ENCODE peak calls at places on chromosomes 4 and X, in five cellular contexts. One of them, this sample, is unnamed.
A peak's percentile ranks its signal among the peaks of the same experiment; 100 is the strongest.

GRCh38 chr4:13524504-13525243 is 19.6 kb downstream of the NKX3-2 start:
- DNase-seq in renal cortical epithelial cell: peak; percentile 18
- DNase-seq in stimulated activated CD4-positive, alpha-beta T cell treated with anti-CD3 and anti-CD28 coated beads, Interleukin-4, amount 100 ng/mL, for 48 hours: no peak
- DNase-seq in dermis microvascular lymphatic vessel endothelial cell: no peak
- DNase-seq in AG20443: peak; percentile 49
- DNase-seq in this sample: no peak

GRCh38 chr4:25198713-25199112 is 35.1 kb upstream of the PI4K2B start:
- DNase-seq in renal cortical epithelial cell: no peak
- DNase-seq in stimulated activated CD4-positive, alpha-beta T cell treated with anti-CD3 and anti-CD28 coated beads, Interleukin-4, amount 100 ng/mL, for 48 hours: no peak
- DNase-seq in dermis microvascular lymphatic vessel endothelial cell: no peak
- DNase-seq in AG20443: no peak
- DNase-seq in this sample: no peak

GRCh38 chr4:15197005-15197404 is 194.7 kb downstream of the CPEB2 start:
- DNase-seq in renal cortical epithelial cell: peak; percentile 46
- DNase-seq in stimulated activated CD4-positive, alpha-beta T cell treated with anti-CD3 and anti-CD28 coated beads, Interleukin-4, amount 100 ng/mL, for 48 hours: no peak
- DNase-seq in dermis microvascular lymphatic vessel endothelial cell: peak; percentile 11
- DNase-seq in AG20443: peak; percentile 36
- DNase-seq in this sample: no peak

GRCh38 chrX:147476008-147476407 is 435.7 kb upstream of the FMR1 start:
- DNase-seq in renal cortical epithelial cell: peak; percentile 11
- DNase-seq in stimulated activated CD4-positive, alpha-beta T cell treated with anti-CD3 and anti-CD28 coated beads, Interleukin-4, amount 100 ng/mL, for 48 hours: no peak
- DNase-seq in dermis microvascular lymphatic vessel endothelial cell: no peak
- DNase-seq in AG20443: peak; percentile 25
- DNase-seq in this sample: no peak

GRCh38 chrX:54495814-54496516 is at the start of gene FGD1:
- DNase-seq in renal cortical epithelial cell: peak; percentile 12
- DNase-seq in stimulated activated CD4-positive, alpha-beta T cell treated with anti-CD3 and anti-CD28 coated beads, Interleukin-4, amount 100 ng/mL, for 48 hours: peak; percentile 33
- DNase-seq in dermis microvascular lymphatic vessel endothelial cell: no peak
- DNase-seq in AG20443: peak; percentile 91
- DNase-seq in this sample: peak; percentile 2

GRCh38 chrX:153925739-153926593 is at the start of gene ARHGAP4:
- DNase-seq in renal cortical epithelial cell: no peak
- DNase-seq in stimulated activated CD4-positive, alpha-beta T cell treated with anti-CD3 and anti-CD28 coated beads, Interleukin-4, amount 100 ng/mL, for 48 hours: peak; percentile 43
- DNase-seq in dermis microvascular lymphatic vessel endothelial cell: no peak
- DNase-seq in AG20443: no peak
- DNase-seq in this sample: no peak

GRCh38 chrX:33194876-33195433 is 16.4 kb downstream of the DMD start:
- DNase-seq in renal cortical epithelial cell: no peak
- DNase-seq in stimulated activated CD4-positive, alpha-beta T cell treated with anti-CD3 and anti-CD28 coated beads, Interleukin-4, amount 100 ng/mL, for 48 hours: no peak
- DNase-seq in dermis microvascular lymphatic vessel endothelial cell: no peak
- DNase-seq in AG20443: no peak
- DNase-seq in this sample: no peak

GRCh38 chrX:115582871-115583729 is 22.1 kb downstream of the PLS3 start:
- DNase-seq in renal cortical epithelial cell: peak; percentile 42
- DNase-seq in stimulated activated CD4-positive, alpha-beta T cell treated with anti-CD3 and anti-CD28 coated beads, Interleukin-4, amount 100 ng/mL, for 48 hours: no peak
- DNase-seq in dermis microvascular lymphatic vessel endothelial cell: no peak
- DNase-seq in AG20443: no peak
- DNase-seq in this sample: no peak

GRCh38 chrX:71859637-71860036 is 51.0 kb upstream of the NHSL2 start:
- DNase-seq in renal cortical epithelial cell: peak; percentile 27
- DNase-seq in stimulated activated CD4-positive, alpha-beta T cell treated with anti-CD3 and anti-CD28 coated beads, Interleukin-4, amount 100 ng/mL, for 48 hours: no peak
- DNase-seq in dermis microvascular lymphatic vessel endothelial cell: peak; percentile 11
- DNase-seq in AG20443: peak; percentile 24
- DNase-seq in this sample: no peak

GRCh38 chrX:35890699-35891098 is 28.8 kb upstream of the CFAP47 start:
- DNase-seq in renal cortical epithelial cell: peak; percentile 36
- DNase-seq in stimulated activated CD4-positive, alpha-beta T cell treated with anti-CD3 and anti-CD28 coated beads, Interleukin-4, amount 100 ng/mL, for 48 hours: peak; percentile 0
- DNase-seq in dermis microvascular lymphatic vessel endothelial cell: peak; percentile 20
- DNase-seq in AG20443: peak; percentile 1
- DNase-seq in this sample: peak; percentile 46

GRCh38 chrX:135931644-135932487 is 38.4 kb downstream of the SAGE1 start:
- DNase-seq in renal cortical epithelial cell: peak; percentile 15
- DNase-seq in stimulated activated CD4-positive, alpha-beta T cell treated with anti-CD3 and anti-CD28 coated beads, Interleukin-4, amount 100 ng/mL, for 48 hours: peak; percentile 32
- DNase-seq in dermis microvascular lymphatic vessel endothelial cell: peak; percentile 10
- DNase-seq in AG20443: peak; percentile 38
- DNase-seq in this sample: peak; percentile 7

GRCh38 chr4:76377922-76378321 is 43.0 kb downstream of the CCDC158 start:
- DNase-seq in renal cortical epithelial cell: peak; percentile 25
- DNase-seq in stimulated activated CD4-positive, alpha-beta T cell treated with anti-CD3 and anti-CD28 coated beads, Interleukin-4, amount 100 ng/mL, for 48 hours: peak; percentile 40
- DNase-seq in dermis microvascular lymphatic vessel endothelial cell: no peak
- DNase-seq in AG20443: peak; percentile 42
- DNase-seq in this sample: no peak

GRCh38 chr4:156581282-156581681 is 390.3 kb downstream of the PDGFC start:
- DNase-seq in renal cortical epithelial cell: no peak
- DNase-seq in stimulated activated CD4-positive, alpha-beta T cell treated with anti-CD3 and anti-CD28 coated beads, Interleukin-4, amount 100 ng/mL, for 48 hours: no peak
- DNase-seq in dermis microvascular lymphatic vessel endothelial cell: no peak
- DNase-seq in AG20443: no peak
- DNase-seq in this sample: no peak

GRCh38 chrX:29652484-29652883 is 562.9 kb upstream of the MAGEB2 start:
- DNase-seq in renal cortical epithelial cell: peak; percentile 85
- DNase-seq in stimulated activated CD4-positive, alpha-beta T cell treated with anti-CD3 and anti-CD28 coated beads, Interleukin-4, amount 100 ng/mL, for 48 hours: no peak
- DNase-seq in dermis microvascular lymphatic vessel endothelial cell: no peak
- DNase-seq in AG20443: peak; percentile 16
- DNase-seq in this sample: no peak

GRCh38 chr4:88999392-88999791 is 57.6 kb downstream of the FAM13A start:
- DNase-seq in renal cortical epithelial cell: no peak
- DNase-seq in stimulated activated CD4-positive, alpha-beta T cell treated with anti-CD3 and anti-CD28 coated beads, Interleukin-4, amount 100 ng/mL, for 48 hours: no peak
- DNase-seq in dermis microvascular lymphatic vessel endothelial cell: no peak
- DNase-seq in AG20443: no peak
- DNase-seq in this sample: no peak

GRCh38 chr4:76802546-76803021 is 95.4 kb downstream of the SOWAHB start:
- DNase-seq in renal cortical epithelial cell: peak; percentile 78
- DNase-seq in stimulated activated CD4-positive, alpha-beta T cell treated with anti-CD3 and anti-CD28 coated beads, Interleukin-4, amount 100 ng/mL, for 48 hours: no peak
- DNase-seq in dermis microvascular lymphatic vessel endothelial cell: no peak
- DNase-seq in AG20443: no peak
- DNase-seq in this sample: no peak

GRCh38 chr4:25783943-25784342 is 78.8 kb downstream of the SEL1L3 start:
- DNase-seq in renal cortical epithelial cell: no peak
- DNase-seq in stimulated activated CD4-positive, alpha-beta T cell treated with anti-CD3 and anti-CD28 coated beads, Interleukin-4, amount 100 ng/mL, for 48 hours: no peak
- DNase-seq in dermis microvascular lymphatic vessel endothelial cell: no peak
- DNase-seq in AG20443: no peak
- DNase-seq in this sample: no peak

GRCh38 chr4:8276358-8277240 is 7.0 kb downstream of the HTRA3 start:
- DNase-seq in renal cortical epithelial cell: peak; percentile 13
- DNase-seq in stimulated activated CD4-positive, alpha-beta T cell treated with anti-CD3 and anti-CD28 coated beads, Interleukin-4, amount 100 ng/mL, for 48 hours: no peak
- DNase-seq in dermis microvascular lymphatic vessel endothelial cell: no peak
- DNase-seq in AG20443: peak; percentile 64
- DNase-seq in this sample: no peak

GRCh38 chr4:69760455-69760854 is at the start of gene SULT1B1:
- DNase-seq in renal cortical epithelial cell: peak; percentile 54
- DNase-seq in stimulated activated CD4-positive, alpha-beta T cell treated with anti-CD3 and anti-CD28 coated beads, Interleukin-4, amount 100 ng/mL, for 48 hours: no peak
- DNase-seq in dermis microvascular lymphatic vessel endothelial cell: peak; percentile 55
- DNase-seq in AG20443: peak; percentile 11
- DNase-seq in this sample: no peak

GRCh38 chr4:111689214-111689613 is 456.0 kb upstream of the FAM241A start:
- DNase-seq in renal cortical epithelial cell: peak; percentile 82
- DNase-seq in stimulated activated CD4-positive, alpha-beta T cell treated with anti-CD3 and anti-CD28 coated beads, Interleukin-4, amount 100 ng/mL, for 48 hours: no peak
- DNase-seq in dermis microvascular lymphatic vessel endothelial cell: no peak
- DNase-seq in AG20443: peak; percentile 56
- DNase-seq in this sample: no peak

GRCh38 chrX:140393507-140393906 is 111.4 kb downstream of the SOX3 start:
- DNase-seq in renal cortical epithelial cell: no peak
- DNase-seq in stimulated activated CD4-positive, alpha-beta T cell treated with anti-CD3 and anti-CD28 coated beads, Interleukin-4, amount 100 ng/mL, for 48 hours: no peak
- DNase-seq in dermis microvascular lymphatic vessel endothelial cell: no peak
- DNase-seq in AG20443: no peak
- DNase-seq in this sample: no peak

GRCh38 chr4:2135083-2135482 is 76.0 kb downstream of the NAT8L start:
- DNase-seq in renal cortical epithelial cell: peak; percentile 4
- DNase-seq in stimulated activated CD4-positive, alpha-beta T cell treated with anti-CD3 and anti-CD28 coated beads, Interleukin-4, amount 100 ng/mL, for 48 hours: no peak
- DNase-seq in dermis microvascular lymphatic vessel endothelial cell: no peak
- DNase-seq in AG20443: no peak
- DNase-seq in this sample: no peak

GRCh38 chr4:89284828-89285227 is 22.8 kb downstream of the GPRIN3 start:
- DNase-seq in renal cortical epithelial cell: no peak
- DNase-seq in stimulated activated CD4-positive, alpha-beta T cell treated with anti-CD3 and anti-CD28 coated beads, Interleukin-4, amount 100 ng/mL, for 48 hours: no peak
- DNase-seq in dermis microvascular lymphatic vessel endothelial cell: no peak
- DNase-seq in AG20443: no peak
- DNase-seq in this sample: no peak

GRCh38 chr4:7435411-7436095 is 823 bp upstream of the PSAPL1 start:
- DNase-seq in renal cortical epithelial cell: no peak
- DNase-seq in stimulated activated CD4-positive, alpha-beta T cell treated with anti-CD3 and anti-CD28 coated beads, Interleukin-4, amount 100 ng/mL, for 48 hours: no peak
- DNase-seq in dermis microvascular lymphatic vessel endothelial cell: no peak
- DNase-seq in AG20443: no peak
- DNase-seq in this sample: no peak

GRCh38 chr4:148239406-148239805 is 202.8 kb downstream of the NR3C2 start:
- DNase-seq in renal cortical epithelial cell: no peak
- DNase-seq in stimulated activated CD4-positive, alpha-beta T cell treated with anti-CD3 and anti-CD28 coated beads, Interleukin-4, amount 100 ng/mL, for 48 hours: no peak
- DNase-seq in dermis microvascular lymphatic vessel endothelial cell: no peak
- DNase-seq in AG20443: no peak
- DNase-seq in this sample: no peak

GRCh38 chrX:118807151-118808017 is 16.2 kb upstream of the ZCCHC12 start:
- DNase-seq in renal cortical epithelial cell: peak; percentile 32
- DNase-seq in stimulated activated CD4-positive, alpha-beta T cell treated with anti-CD3 and anti-CD28 coated beads, Interleukin-4, amount 100 ng/mL, for 48 hours: peak; percentile 13
- DNase-seq in dermis microvascular lymphatic vessel endothelial cell: peak; percentile 31
- DNase-seq in AG20443: peak; percentile 47
- DNase-seq in this sample: no peak

GRCh38 chrX:131895002-131895401 is 128.1 kb upstream of the STK26 start:
- DNase-seq in renal cortical epithelial cell: peak; percentile 7
- DNase-seq in stimulated activated CD4-positive, alpha-beta T cell treated with anti-CD3 and anti-CD28 coated beads, Interleukin-4, amount 100 ng/mL, for 48 hours: no peak
- DNase-seq in dermis microvascular lymphatic vessel endothelial cell: no peak
- DNase-seq in AG20443: no peak
- DNase-seq in this sample: no peak

GRCh38 chr4:113468165-113469022 is 293.1 kb downstream of the CAMK2D start:
- DNase-seq in renal cortical epithelial cell: peak; percentile 100
- DNase-seq in stimulated activated CD4-positive, alpha-beta T cell treated with anti-CD3 and anti-CD28 coated beads, Interleukin-4, amount 100 ng/mL, for 48 hours: peak; percentile 6
- DNase-seq in dermis microvascular lymphatic vessel endothelial cell: peak; percentile 98
- DNase-seq in AG20443: peak; percentile 85
- DNase-seq in this sample: no peak

GRCh38 chrX:350534-351321 is 32.1 kb upstream of the GTPBP6 start:
- DNase-seq in renal cortical epithelial cell: no peak
- DNase-seq in stimulated activated CD4-positive, alpha-beta T cell treated with anti-CD3 and anti-CD28 coated beads, Interleukin-4, amount 100 ng/mL, for 48 hours: no peak
- DNase-seq in dermis microvascular lymphatic vessel endothelial cell: no peak
- DNase-seq in AG20443: no peak
- DNase-seq in this sample: no peak

GRCh38 chr4:158771776-158772175 is 3.0 kb downstream of the FNIP2 start:
- DNase-seq in renal cortical epithelial cell: no peak
- DNase-seq in stimulated activated CD4-positive, alpha-beta T cell treated with anti-CD3 and anti-CD28 coated beads, Interleukin-4, amount 100 ng/mL, for 48 hours: no peak
- DNase-seq in dermis microvascular lymphatic vessel endothelial cell: no peak
- DNase-seq in AG20443: no peak
- DNase-seq in this sample: no peak

GRCh38 chr4:39083164-39083563 is 21.1 kb downstream of the KLHL5 start:
- DNase-seq in renal cortical epithelial cell: no peak
- DNase-seq in stimulated activated CD4-positive, alpha-beta T cell treated with anti-CD3 and anti-CD28 coated beads, Interleukin-4, amount 100 ng/mL, for 48 hours: no peak
- DNase-seq in dermis microvascular lymphatic vessel endothelial cell: peak; percentile 20
- DNase-seq in AG20443: peak; percentile 32
- DNase-seq in this sample: no peak

GRCh38 chrX:149512225-149512885 is 7.2 kb upstream of the IDS start:
- DNase-seq in renal cortical epithelial cell: peak; percentile 35
- DNase-seq in stimulated activated CD4-positive, alpha-beta T cell treated with anti-CD3 and anti-CD28 coated beads, Interleukin-4, amount 100 ng/mL, for 48 hours: peak; percentile 10
- DNase-seq in dermis microvascular lymphatic vessel endothelial cell: no peak
- DNase-seq in AG20443: peak; percentile 45
- DNase-seq in this sample: peak; percentile 1